ENCODE peak calls at places on chromosomes 16 and 17, in seven cellular contexts. D is fibroblast of pulmonary artery, W is B cell, G is HFF-Myc, U is breast epithelium, I is dorsolateral prefrontal cortex, K is endothelial cell of umbilical vein. A is an unnamed sample.

GRCh38 chr16:678858-679807 is 1.1 kb upstream of the STUB1 start:
- DNase-seq in W (peak; percentile 69), D (peak; percentile 48), K (peak; percentile 49), U (no peak), I (peak; percentile 58), G (no peak), A (peak; percentile 61)

GRCh38 chr16:48635199-48635718 is 25.3 kb upstream of the N4BP1 start:
- DNase-seq in D (no peak), G (no peak), W (no peak), U (no peak), K (no peak), I (no peak), A (no peak)

GRCh38 chr17:40646791-40647548 is 648 bp downstream of the SMARCE1 start:
- DNase-seq in K (peak; percentile 66), I (no peak), D (peak; percentile 49), W (no peak), U (no peak), G (no peak), A (peak; percentile 68)

GRCh38 chr17:40598928-40599627 is 33.8 kb upstream of the CCR7 start:
- DNase-seq in D (peak; percentile 53), G (no peak), K (no peak), W (peak; percentile 71), U (no peak), I (no peak), A (peak; percentile 92)

GRCh38 chr16:85316321-85316919 is 204.1 kb upstream of the CIBAR2 start:
- DNase-seq in U (no peak), I (peak; percentile 51), K (peak; percentile 61), W (no peak), D (peak; percentile 70), G (no peak), A (peak; percentile 60)

GRCh38 chr16:85206472-85207356 is 94.4 kb upstream of the CIBAR2 start:
- DNase-seq in K (peak; percentile 49), W (no peak), D (peak; percentile 40), G (no peak), I (peak; percentile 36), U (no peak), A (no peak)

GRCh38 chr17:71188811-71189492 is 931.9 kb upstream of the SOX9 start:
- DNase-seq in G (peak; percentile 60), U (no peak), D (peak; percentile 72), W (no peak), K (no peak), I (no peak), A (no peak)

GRCh38 chr16:7501868-7502267 is 169.2 kb downstream of the RBFOX1 start:
- DNase-seq in W (no peak), G (no peak), I (no peak), U (no peak), D (no peak), K (no peak), A (no peak)

GRCh38 chr16:81551141-81551808 is 106.7 kb downstream of the CMIP start:
- DNase-seq in I (no peak), G (no peak), U (no peak), K (peak; percentile 76), W (no peak), D (peak; percentile 79), A (peak; percentile 29)

GRCh38 chr17:39599665-39600468 is 7.9 kb downstream of the NEUROD2 start:
- DNase-seq in G (no peak), W (no peak), I (no peak), K (no peak), D (no peak), U (no peak), A (no peak)

GRCh38 chr17:9414471-9414870 is 161.1 kb downstream of the STX8 start:
- DNase-seq in W (peak; percentile 49), K (no peak), G (no peak), I (no peak), D (no peak), U (no peak), A (no peak)

GRCh38 chr17:34354637-34355036 is 1.6 kb upstream of the CCL13 start:
- DNase-seq in G (no peak), D (peak; percentile 28), U (no peak), W (no peak), K (no peak), I (no peak), A (no peak)

GRCh38 chr17:59406808-59407381 is 75.4 kb downstream of the YPEL2 start:
- DNase-seq in W (no peak), K (no peak), G (no peak), U (no peak), I (no peak), D (peak; percentile 60), A (no peak)

GRCh38 chr16:75464130-75464918 is at the start of gene TMEM170A:
- DNase-seq in G (peak; percentile 94), K (peak; percentile 100), D (peak; percentile 99), I (peak; percentile 98), U (peak; percentile 100), W (peak; percentile 95), A (peak; percentile 99)

GRCh38 chr17:27630607-27631408 is at the start of gene LGALS9:
- DNase-seq in W (peak; percentile 53), D (peak; percentile 20), U (no peak), G (no peak), K (peak; percentile 31), I (no peak), A (peak; percentile 48)

GRCh38 chr17:28871056-28871579 is 16.3 kb downstream of the ERAL1 start:
- DNase-seq in U (no peak), K (peak; percentile 27), W (peak; percentile 65), I (no peak), G (no peak), D (no peak), A (peak; percentile 75)

GRCh38 chr17:3838206-3838605 is 7.8 kb downstream of the NCBP3 start:
- DNase-seq in I (no peak), U (no peak), D (no peak), G (no peak), W (no peak), K (no peak), A (no peak)

DNA sequence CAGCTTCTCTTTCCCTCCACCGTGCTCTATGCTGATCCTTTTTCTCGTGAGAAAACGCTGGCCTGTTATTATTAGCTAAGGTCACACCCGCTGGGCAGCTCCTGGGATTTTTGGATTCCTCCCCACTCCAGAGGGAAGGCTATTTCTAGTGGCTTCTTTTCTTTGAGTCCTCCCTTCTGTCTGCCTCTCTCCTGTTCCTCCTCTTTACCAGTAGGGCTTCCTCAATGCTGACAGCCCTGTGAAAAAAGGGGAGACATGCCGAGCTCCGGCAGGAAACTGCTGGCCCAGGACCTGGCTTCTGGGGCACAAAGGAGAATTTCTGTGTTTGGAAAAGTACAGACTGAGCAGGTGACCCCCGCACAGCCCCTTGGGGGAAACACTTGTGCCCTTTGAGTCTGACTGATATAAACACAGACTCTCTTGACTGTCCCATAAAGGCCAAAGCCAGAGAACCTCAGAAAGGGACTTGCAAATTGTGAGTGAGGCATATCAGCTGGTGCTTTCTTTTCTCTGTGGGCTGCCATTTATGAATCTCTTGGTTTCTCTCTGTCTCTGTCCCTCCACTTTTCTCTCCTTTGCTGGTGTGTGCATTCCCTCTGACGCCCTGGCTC is 14.0 kb upstream of the RNF135 start:
- DNase-seq in G (no peak), D (peak; percentile 15), U (peak; percentile 30), I (no peak), W (no peak), K (peak; percentile 26), A (no peak)
- TF ChIP-seq CTCF in G (no peak), D (no peak), U (no peak), I (no peak), W (no peak), K (no peak), A (no peak)

DNA sequence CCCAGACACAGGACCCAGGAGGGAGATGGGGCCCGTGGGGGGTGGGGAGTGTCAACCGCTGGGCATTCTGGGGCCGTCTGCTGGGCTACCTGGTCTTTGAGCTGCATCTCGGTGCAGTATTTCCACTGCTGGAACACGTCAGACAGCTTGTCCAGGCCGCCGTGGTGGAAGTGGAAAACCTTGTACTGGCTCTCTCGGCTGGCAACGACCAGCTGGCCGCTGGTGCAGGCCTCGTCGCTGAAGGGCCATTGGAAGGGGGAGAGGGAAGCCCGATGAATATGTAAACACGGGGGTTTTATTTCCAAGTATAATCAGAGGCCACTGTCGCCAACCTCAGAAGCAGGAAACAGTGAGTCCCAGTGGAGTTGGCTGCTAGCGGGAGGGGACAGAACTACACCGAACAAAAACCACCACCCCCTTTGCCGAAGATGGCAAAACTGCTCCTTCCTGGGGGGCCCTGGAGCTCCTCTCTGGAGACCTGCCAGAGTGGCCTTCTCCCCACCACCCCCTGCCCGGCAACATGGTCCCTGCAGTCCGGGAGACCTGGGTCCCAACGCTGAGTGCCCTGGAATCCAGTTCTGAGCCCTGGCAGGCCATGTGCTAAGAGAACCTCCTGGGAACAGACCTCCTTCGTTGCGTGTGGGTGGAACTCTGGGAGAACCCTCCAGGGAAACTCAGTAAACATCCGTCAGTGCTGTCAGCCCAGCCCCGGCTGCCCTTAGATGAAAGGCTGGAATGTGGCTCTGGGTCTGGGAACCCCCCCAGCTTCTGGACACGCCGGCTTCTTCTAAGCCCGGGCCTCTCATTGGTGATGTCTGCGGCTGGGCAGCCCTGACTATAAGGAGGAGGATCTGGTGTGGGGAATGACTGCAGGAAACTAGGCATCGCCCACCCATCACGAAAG is 84.1 kb downstream of the TBC1D16 start:
- DNase-seq in W (peak; percentile 45), I (peak; percentile 47), U (peak; percentile 56), G (peak; percentile 30), D (peak; percentile 90), K (no peak), A (no peak)
- TF ChIP-seq CTCF in W (no peak), I (no peak), U (no peak), G (no peak), D (no peak), K (no peak), A (no peak)

DNA sequence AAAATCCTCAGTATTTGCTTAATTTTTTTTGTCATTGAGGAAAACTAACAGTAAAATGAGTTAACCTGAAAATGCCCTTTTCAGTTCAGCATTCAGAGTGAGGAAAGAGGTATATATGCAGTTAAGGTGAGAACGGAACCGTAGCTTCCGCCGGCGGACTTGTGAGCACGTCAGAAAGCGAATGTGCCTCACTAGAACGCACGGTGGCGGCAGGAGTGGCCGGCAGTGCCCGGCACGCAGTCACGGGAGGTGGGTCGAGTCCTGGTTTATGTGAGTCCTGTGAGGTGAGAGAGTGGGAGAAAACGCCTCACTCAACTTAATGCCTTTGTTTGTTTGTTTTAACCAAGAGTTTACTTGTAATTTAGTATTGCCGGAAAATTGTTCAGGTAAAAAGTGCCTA is 6.1 kb downstream of the SEC14L1 start:
- DNase-seq in K (no peak), G (no peak), D (no peak), U (no peak), W (no peak), I (no peak), A (no peak)
- TF ChIP-seq CTCF in K (no peak), G (no peak), D (no peak), U (no peak), W (no peak), I (no peak), A (no peak)

DNA sequence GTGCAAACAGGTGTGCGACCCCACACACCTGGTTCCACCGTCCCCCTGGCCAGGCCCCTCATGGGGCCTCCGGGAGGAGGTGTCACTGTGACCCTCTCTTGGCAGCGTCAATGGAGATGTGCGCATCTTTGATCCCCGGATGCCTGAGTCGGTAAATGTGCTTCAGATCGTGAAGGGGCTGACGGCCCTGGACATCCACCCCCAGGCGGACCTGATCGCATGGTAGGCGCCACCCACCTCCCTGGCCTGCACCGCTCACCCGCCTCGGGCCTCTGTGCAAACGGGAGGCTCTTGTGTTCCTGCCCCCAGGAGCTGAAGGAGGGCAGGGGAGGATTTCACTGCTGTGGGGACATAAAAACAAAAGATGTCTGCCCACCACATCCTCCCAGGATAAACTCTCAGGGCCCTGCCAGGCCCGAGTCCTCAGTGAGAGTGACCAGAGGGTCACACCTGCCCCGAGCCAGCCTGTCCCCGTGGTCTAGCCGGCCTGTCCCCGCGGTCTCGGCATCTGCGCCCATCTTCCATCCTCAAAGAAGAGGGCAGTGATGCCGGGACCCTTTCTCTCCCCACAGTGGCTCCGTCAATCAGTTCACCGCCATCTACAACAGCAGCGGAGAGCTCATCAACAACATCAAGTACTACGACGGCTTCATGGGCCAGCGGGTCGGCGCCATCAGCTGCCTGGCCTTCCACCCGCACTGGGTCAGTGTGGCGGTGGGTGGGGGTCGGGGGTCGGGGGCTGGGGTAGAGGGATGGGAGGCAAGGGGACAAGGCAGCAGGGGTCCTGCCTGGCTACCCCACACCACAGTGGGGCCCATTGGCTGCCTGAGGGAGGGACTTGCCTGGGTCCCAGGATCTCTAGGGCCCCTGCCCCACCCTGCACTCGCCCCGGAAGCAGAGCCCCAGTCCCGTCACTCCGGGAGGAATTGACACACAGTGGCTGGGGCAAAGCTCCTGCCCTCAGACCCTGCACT is 29.0 kb upstream of the CHMP6 start:
- DNase-seq in G (no peak), W (no peak), I (no peak), U (no peak), K (no peak), D (no peak), A (no peak)
- TF ChIP-seq CTCF in G (no peak), W (no peak), I (no peak), U (no peak), K (no peak), D (no peak), A (no peak)

A was measured in activated CD8-positive, alpha-beta T cell treated with anti-CD3 and anti-CD28 coated beads for 36 hours.